ENCODE peak calls at places on chromosomes 3 and 15, in ten cellular contexts. K, S, W, M, I, P, O, Y, L and H are unnamed samples.

GRCh38 chr15:60004019-60004845 is at the start of gene FOXB1:
- DNase-seq in W (no peak), P (no peak), Y (no peak), M (no peak), L (no peak), I (no peak), O (no peak), K (no peak), S (no peak), H (peak)

GRCh38 chr15:66080791-66081475 is 172.6 kb downstream of the MEGF11 start:
- DNase-seq in P (peak), L (peak), O (no peak), K (no peak), I (no peak), Y (no peak), M (peak), S (peak), W (no peak), H (no peak)

GRCh38 chr3:69182588-69183299 is 60.3 kb upstream of the LMOD3 start:
- DNase-seq in M (no peak), P (peak), K (no peak), L (peak), I (no peak), O (no peak), S (no peak), W (no peak), Y (no peak), H (no peak)

GRCh38 chr3:52845157-52845556 is 10.3 kb upstream of the MUSTN1 start:
- DNase-seq in P (peak), M (no peak), W (no peak), L (no peak), O (no peak), I (no peak), Y (no peak), S (peak), K (no peak), H (no peak)

GRCh38 chr3:46959169-46959515 is 17.4 kb downstream of the CCDC12 start:
- DNase-seq in L (no peak), P (no peak), M (no peak), Y (no peak), O (peak), S (no peak), I (no peak), K (no peak), W (no peak), H (no peak)

GRCh38 chr3:133815386-133815785 is 9.8 kb downstream of the SRPRB start:
- DNase-seq in L (no peak), Y (no peak), I (no peak), P (no peak), K (no peak), W (no peak), O (no peak), S (no peak), M (no peak), H (no peak)

GRCh38 chr15:73378089-73378488 is 9.3 kb upstream of the HCN4 start:
- DNase-seq in O (no peak), W (no peak), K (no peak), P (no peak), S (no peak), L (no peak), Y (no peak), M (no peak), I (no peak), H (no peak)

GRCh38 chr3:7734456-7734855 is 767.2 kb upstream of the LMCD1 start:
- DNase-seq in Y (no peak), I (no peak), M (no peak), K (no peak), L (no peak), S (no peak), P (no peak), W (no peak), O (no peak), H (no peak)

GRCh38 chr3:13229291-13229949 is 156.2 kb upstream of the IQSEC1 start:
- DNase-seq in S (no peak), M (no peak), I (no peak), W (peak), L (peak), O (no peak), Y (no peak), P (peak), K (no peak), H (no peak)

GRCh38 chr3:187945374-187945773 is 200.1 kb upstream of the BCL6 start:
- DNase-seq in Y (no peak), O (no peak), M (no peak), L (no peak), K (no peak), S (no peak), W (no peak), I (no peak), P (no peak), H (no peak)

GRCh38 chr3:162719684-162720341 is 1223.2 kb downstream of the OTOL1 start:
- DNase-seq in W (peak), O (no peak), P (peak), L (peak), S (no peak), M (peak), I (no peak), Y (no peak), K (no peak), H (no peak)

GRCh38 chr3:175434591-175434990 is 575.5 kb downstream of the NAALADL2 start:
- DNase-seq in I (no peak), K (no peak), W (no peak), O (no peak), M (no peak), L (no peak), Y (no peak), P (no peak), S (no peak), H (no peak)

GRCh38 chr3:24264748-24265158 is 229.9 kb downstream of the THRB start:
- DNase-seq in W (peak), K (no peak), P (peak), L (peak), O (no peak), Y (no peak), S (peak), M (no peak), I (no peak), H (peak)

GRCh38 chr3:67450153-67450552 is 204.3 kb downstream of the SUCLG2 start:
- DNase-seq in M (no peak), W (no peak), P (no peak), K (no peak), I (no peak), L (no peak), Y (no peak), S (peak), O (no peak), H (no peak)

GRCh38 chr3:61985020-61985419 is 388.3 kb downstream of the FEZF2 start:
- DNase-seq in M (no peak), L (peak), Y (no peak), O (no peak), I (no peak), S (no peak), P (peak), K (no peak), W (peak), H (no peak)

GRCh38 chr3:61769266-61769665 is 207.9 kb downstream of the PTPRG start:
- DNase-seq in I (no peak), O (no peak), S (no peak), K (no peak), W (no peak), L (no peak), Y (no peak), M (no peak), P (no peak), H (no peak)

GRCh38 chr3:159486580-159486979 is 502.1 kb upstream of the IL12A start:
- DNase-seq in K (no peak), L (no peak), S (no peak), M (no peak), W (no peak), I (no peak), Y (no peak), P (no peak), O (no peak), H (no peak)

GRCh38 chr3:97687734-97688133 is 76.8 kb upstream of the ARL6 start:
- DNase-seq in P (no peak), M (peak), Y (no peak), W (no peak), O (no peak), K (no peak), I (no peak), S (no peak), L (no peak), H (no peak)

GRCh38 chr15:74193305-74193718 is 9.3 kb downstream of the STRA6 start:
- DNase-seq in P (peak), M (peak), Y (no peak), O (no peak), L (peak), S (no peak), W (peak), I (no peak), K (no peak), H (no peak)

GRCh38 chr15:77942611-77943211 is 134.8 kb downstream of the TBC1D2B start:
- DNase-seq in I (no peak), O (no peak), S (no peak), L (no peak), P (no peak), K (no peak), W (no peak), M (no peak), Y (no peak), H (no peak)

GRCh38 chr3:112653881-112654300 is 12.9 kb upstream of the CCDC80 start:
- DNase-seq in P (peak), W (peak), O (no peak), S (peak), M (no peak), L (peak), K (no peak), Y (no peak), I (no peak), H (no peak)